ENCODE peak calls at places on chromosomes 4 and X, in five cellular contexts. A is K562, Q is GM12878, Y is SK-N-SH, D is H1. F is an unnamed sample.

GRCh38 chr4:55409468-55410171 is 13.9 kb downstream of the TMEM165 start:
- DNase-seq in A (peak; percentile 35), Q (peak; percentile 39), Y (no peak), D (no peak), F (no peak)

GRCh38 chrX:29455702-29456101 is 759.7 kb upstream of the MAGEB2 start:
- DNase-seq in A (no peak), Q (no peak), Y (no peak), D (no peak), F (no peak)

GRCh38 chr4:72948080-72948479 is 121.4 kb downstream of the COX18 start:
- DNase-seq in A (no peak), Q (no peak), Y (no peak), D (no peak), F (no peak)

GRCh38 chr4:79364048-79364447 is 38.2 kb upstream of the NAA11 start:
- DNase-seq in A (no peak), Q (no peak), Y (no peak), D (no peak), F (no peak)

GRCh38 chrX:13009256-13009655 is 34.3 kb downstream of the TMSB4X start:
- DNase-seq in A (no peak), Q (no peak), Y (no peak), D (no peak), F (no peak)

GRCh38 chrX:29478336-29479069 is 736.9 kb upstream of the MAGEB2 start:
- DNase-seq in A (peak; percentile 5), Q (peak; percentile 51), Y (peak; percentile 56), D (peak; percentile 43), F (no peak)

GRCh38 chr4:188117631-188118030 is 8.2 kb upstream of the TRIML2 start:
- DNase-seq in A (no peak), Q (no peak), Y (no peak), D (no peak), F (no peak)

GRCh38 chr4:23631255-23631950 is 258.4 kb downstream of the PPARGC1A start:
- DNase-seq in A (no peak), Q (no peak), Y (no peak), D (no peak), F (no peak)

GRCh38 chr4:124534133-124534532 is 178.4 kb downstream of the ANKRD50 start:
- DNase-seq in A (no peak), Q (no peak), Y (no peak), D (no peak), F (no peak)

GRCh38 chrX:49037883-49038475 is 5.2 kb downstream of the TFE3 start:
- DNase-seq in A (peak; percentile 44), Q (no peak), Y (no peak), D (no peak), F (no peak)

GRCh38 chr4:161101881-161102280 is 1061.9 kb downstream of the FSTL5 start:
- DNase-seq in A (no peak), Q (no peak), Y (no peak), D (no peak), F (no peak)

GRCh38 chrX:130799393-130799792 is 103.6 kb downstream of the ENOX2 start:
- DNase-seq in A (no peak), Q (no peak), Y (no peak), D (no peak), F (no peak)

GRCh38 chrX:47579537-47579936 is 2.7 kb upstream of the TIMP1 start:
- DNase-seq in A (peak; percentile 30), Q (no peak), Y (no peak), D (no peak), F (no peak)

GRCh38 chr4:112038861-112039260 is 106.4 kb upstream of the FAM241A start:
- DNase-seq in A (no peak), Q (no peak), Y (no peak), D (no peak), F (no peak)

GRCh38 chrX:113741744-113742143 is 842.1 kb upstream of the HTR2C start:
- DNase-seq in A (peak; percentile 1), Q (no peak), Y (peak; percentile 15), D (no peak), F (no peak)

GRCh38 chrX:37825225-37825842 is 22.0 kb downstream of the DYNLT3 start:
- DNase-seq in A (peak; percentile 51), Q (no peak), Y (peak; percentile 12), D (peak; percentile 44), F (no peak)

GRCh38 chr4:3828546-3828945 is 62.4 kb downstream of the ADRA2C start:
- DNase-seq in A (no peak), Q (no peak), Y (no peak), D (no peak), F (no peak)

GRCh38 chr4:172168888-172169287 is 355.7 kb downstream of the GALNTL6 start:
- DNase-seq in A (no peak), Q (no peak), Y (no peak), D (no peak), F (no peak)

GRCh38 chrX:97332963-97333362 is 449.3 kb downstream of the RPA4 start:
- DNase-seq in A (no peak), Q (no peak), Y (no peak), D (no peak), F (no peak)

GRCh38 chr4:72430050-72430449 is 139.0 kb downstream of the ADAMTS3 start:
- DNase-seq in A (no peak), Q (no peak), Y (no peak), D (no peak), F (no peak)

GRCh38 chr4:143339497-143339896 is 2.8 kb downstream of the GAB1 start:
- DNase-seq in A (no peak), Q (no peak), Y (no peak), D (no peak), F (no peak)

GRCh38 chr4:78520808-78521226 is 30.8 kb upstream of the ANXA3 start:
- DNase-seq in A (no peak), Q (no peak), Y (no peak), D (no peak), F (no peak)

GRCh38 chr4:74933562-74934015 is 673 bp downstream of the PARM1 start:
- DNase-seq in A (no peak), Q (no peak), Y (peak; percentile 6), D (no peak), F (no peak)

GRCh38 chrX:42664706-42665105 is 113.3 kb downstream of the PPP1R2C start:
- DNase-seq in A (no peak), Q (no peak), Y (no peak), D (no peak), F (no peak)

GRCh38 chrX:41563881-41564280 is 116.7 kb downstream of the NYX start:
- DNase-seq in A (no peak), Q (no peak), Y (no peak), D (no peak), F (no peak)

GRCh38 chr4:79273918-79274317 is 51.9 kb downstream of the NAA11 start:
- DNase-seq in A (peak; percentile 14), Q (no peak), Y (peak; percentile 61), D (no peak), F (no peak)

GRCh38 chr4:103032575-103032974 is 13.1 kb upstream of the SLC9B1 start:
- DNase-seq in A (peak; percentile 66), Q (no peak), Y (peak; percentile 10), D (no peak), F (peak; percentile 62)

GRCh38 chrX:17738002-17738713 is 865 bp downstream of the SCML1 start:
- DNase-seq in A (no peak), Q (no peak), Y (peak; percentile 30), D (peak; percentile 49), F (no peak)

GRCh38 chrX:115642304-115642703 is 81.3 kb downstream of the PLS3 start:
- DNase-seq in A (no peak), Q (no peak), Y (no peak), D (no peak), F (no peak)

GRCh38 chrX:131729295-131729694 is 185.4 kb downstream of the OR13H1 start:
- DNase-seq in A (no peak), Q (peak; percentile 88), Y (peak; percentile 63), D (no peak), F (peak; percentile 87)

GRCh38 chr4:58275856-58276255 is 1165.7 kb upstream of the IGFBP7 start:
- DNase-seq in A (no peak), Q (no peak), Y (no peak), D (no peak), F (no peak)

GRCh38 chrX:48569958-48570357 is 4.3 kb upstream of the RBM3 start:
- DNase-seq in A (no peak), Q (peak; percentile 52), Y (no peak), D (no peak), F (no peak)

GRCh38 chr4:55866973-55867574 is 13.6 kb downstream of the EXOC1 start:
- DNase-seq in A (peak; percentile 75), Q (peak; percentile 38), Y (peak; percentile 36), D (no peak), F (peak; percentile 53)

GRCh38 chr4:30722916-30723270 is 2.7 kb downstream of the PCDH7 start:
- DNase-seq in A (no peak), Q (no peak), Y (peak; percentile 14), D (peak; percentile 53), F (no peak)
- TF ChIP-seq GABPA in A (no peak), Q (no peak), Y (no peak), D (no peak), F (no peak)

GRCh38 chrX:925094-925493 is 287.4 kb downstream of the CRLF2 start:
- DNase-seq in A (no peak), Q (no peak), Y (no peak), D (no peak), F (no peak)

GRCh38 chrX:925652-926061 is 286.8 kb downstream of the CRLF2 start:
- DNase-seq in A (no peak), Q (no peak), Y (no peak), D (no peak), F (no peak)

GRCh38 chrX:916235-916609 is 285.6 kb downstream of the SHOX start:
- DNase-seq in A (no peak), Q (no peak), Y (no peak), D (peak; percentile 42), F (no peak)

GRCh38 chrX:915427-916234 is 285.0 kb downstream of the SHOX start:
- DNase-seq in A (no peak), Q (no peak), Y (no peak), D (peak; percentile 46), F (peak; percentile 12)

GRCh38 chrX:920234-920799 is 289.7 kb downstream of the SHOX start:
- DNase-seq in A (no peak), Q (no peak), Y (no peak), D (peak; percentile 22), F (no peak)
- TF ChIP-seq GABPA in A (no peak), Q (no peak), Y (no peak), D (no peak), F (no peak)

DNA sequence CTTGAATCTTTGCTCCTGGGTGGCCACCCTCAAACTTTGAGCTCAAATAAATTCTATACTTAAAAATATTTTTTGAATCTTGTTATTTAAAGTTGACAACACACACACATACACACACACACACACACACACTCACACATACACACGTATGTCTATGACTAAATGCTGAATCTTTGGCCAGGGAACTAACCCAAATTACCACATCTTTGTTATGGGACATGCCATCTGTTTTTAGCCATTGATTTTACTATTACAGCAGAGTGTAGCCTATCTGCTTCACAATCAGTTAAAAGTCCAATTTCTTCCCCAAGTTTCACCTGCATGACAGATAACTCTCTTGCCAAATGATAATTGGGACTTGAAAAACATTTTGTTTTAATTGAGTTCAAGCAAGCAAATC is 45.0 kb upstream of the USP46 start:
- DNase-seq in A (no peak), Q (no peak), Y (no peak), D (no peak), F (no peak)
- TF ChIP-seq GABPA in A (no peak), Q (no peak), Y (no peak), D (no peak), F (no peak)

GRCh38 chr4:31383767-31384166 is 663.6 kb downstream of the PCDH7 start:
- DNase-seq in A (no peak), Q (no peak), Y (no peak), D (no peak), F (no peak)

GRCh38 chr4:31375936-31376335 is 655.8 kb downstream of the PCDH7 start:
- DNase-seq in A (no peak), Q (no peak), Y (no peak), D (no peak), F (no peak)

GRCh38 chr4:31379364-31379763 is 659.2 kb downstream of the PCDH7 start:
- DNase-seq in A (no peak), Q (no peak), Y (no peak), D (no peak), F (no peak)
- TF ChIP-seq GABPA in A (no peak), Q (no peak), Y (no peak), D (no peak), F (no peak)

F was measured in HL-60.